ENCODE peak calls at places on chromosome 10, in six cellular contexts. W is mesendoderm, J is HAP-1, E is tibial nerve, X is psoas muscle, C is astrocyte of the cerebellum. L is an unnamed sample.

GRCh38 chr10:12588091-12588850 is 238.9 kb downstream of the CAMK1D start:
- DNase-seq in W (no peak), J (no peak), E (no peak), X (no peak), C (no peak), L (no peak)

GRCh38 chr10:22219308-22219707 is 1.5 kb upstream of the EBLN1 start:
- DNase-seq in W (peak), J (no peak), E (no peak), X (no peak), C (no peak), L (no peak)

GRCh38 chr10:89210794-89211425 is 3.8 kb upstream of the CH25H start:
- DNase-seq in W (no peak), J (no peak), E (no peak), X (no peak), C (no peak), L (no peak)

GRCh38 chr10:125283191-125283590 is 122.8 kb upstream of the CTBP2 start:
- DNase-seq in W (peak), J (no peak), E (no peak), X (no peak), C (no peak), L (no peak)

GRCh38 chr10:101749033-101749432 is 26.9 kb downstream of the FGF8 start:
- DNase-seq in W (peak), J (no peak), E (no peak), X (no peak), C (no peak), L (no peak)

GRCh38 chr10:62637249-62638061 is 167.1 kb upstream of the ADO start:
- DNase-seq in W (no peak), J (no peak), E (no peak), X (no peak), C (no peak), L (no peak)

GRCh38 chr10:12241810-12242529 is 46.0 kb downstream of the CDC123 start:
- DNase-seq in W (no peak), J (no peak), E (no peak), X (no peak), C (no peak), L (peak)

GRCh38 chr10:28503114-28503513 is 29.8 kb upstream of the WAC start:
- DNase-seq in W (no peak), J (no peak), E (no peak), X (no peak), C (peak), L (no peak)

GRCh38 chr10:14035506-14035905 is 295.2 kb downstream of the FRMD4A start:
- DNase-seq in W (no peak), J (no peak), E (no peak), X (no peak), C (no peak), L (no peak)

GRCh38 chr10:120406380-120406779 is 50.6 kb upstream of the PLPP4 start:
- DNase-seq in W (no peak), J (no peak), E (no peak), X (no peak), C (no peak), L (no peak)

GRCh38 chr10:73039635-73040034 is 57.0 kb downstream of the P4HA1 start:
- DNase-seq in W (no peak), J (no peak), E (no peak), X (no peak), C (no peak), L (no peak)

GRCh38 chr10:92421550-92421949 is 130.6 kb downstream of the MARCHF5 start:
- DNase-seq in W (no peak), J (no peak), E (no peak), X (no peak), C (no peak), L (no peak)

GRCh38 chr10:44312401-44312800 is 72.5 kb downstream of the CXCL12 start:
- DNase-seq in W (no peak), J (no peak), E (no peak), X (no peak), C (no peak), L (no peak)

GRCh38 chr10:44706745-44707144 is 204.4 kb upstream of the TMEM72 start:
- DNase-seq in W (no peak), J (no peak), E (no peak), X (no peak), C (peak), L (peak)

GRCh38 chr10:45555789-45556188 is 116.8 kb downstream of the ZFAND4 start:
- DNase-seq in W (no peak), J (no peak), E (no peak), X (no peak), C (no peak), L (no peak)

GRCh38 chr10:79230563-79231249 is 116.6 kb upstream of the PPIF start:
- DNase-seq in W (no peak), J (no peak), E (no peak), X (no peak), C (no peak), L (no peak)

GRCh38 chr10:110409926-110410325 is 87.8 kb upstream of the DUSP5 start:
- DNase-seq in W (no peak), J (no peak), E (no peak), X (no peak), C (no peak), L (no peak)

GRCh38 chr10:34513636-34514035 is 301.5 kb downstream of the PARD3 start:
- DNase-seq in W (no peak), J (no peak), E (no peak), X (no peak), C (no peak), L (no peak)

GRCh38 chr10:103427866-103428265 is 24.3 kb downstream of the CALHM2 start:
- DNase-seq in W (no peak), J (no peak), E (no peak), X (no peak), C (no peak), L (no peak)

GRCh38 chr10:105797234-105797890 is 1156.3 kb downstream of the SORCS3 start:
- DNase-seq in W (peak), J (peak), E (no peak), X (no peak), C (peak), L (peak)

GRCh38 chr10:117300671-117301070 is 59.8 kb downstream of the SLC18A2 start:
- DNase-seq in W (no peak), J (no peak), E (no peak), X (no peak), C (no peak), L (no peak)

GRCh38 chr10:126131338-126131737 is 235.0 kb downstream of the FANK1 start:
- DNase-seq in W (no peak), J (no peak), E (no peak), X (no peak), C (no peak), L (peak)

GRCh38 chr10:117504601-117505000 is 37.9 kb upstream of the EMX2 start:
- DNase-seq in W (no peak), J (no peak), E (no peak), X (no peak), C (no peak), L (no peak)

GRCh38 chr10:87925570-87925969 is 62.1 kb downstream of the PTEN start:
- DNase-seq in W (no peak), J (no peak), E (no peak), X (no peak), C (peak), L (peak)

GRCh38 chr10:85646312-85646711 is 720.3 kb downstream of the GRID1 start:
- DNase-seq in W (no peak), J (no peak), E (no peak), X (no peak), C (peak), L (peak)

GRCh38 chr10:91115618-91116390 is 104.7 kb upstream of the PCGF5 start:
- DNase-seq in W (no peak), J (no peak), E (no peak), X (no peak), C (no peak), L (no peak)

GRCh38 chr10:100883322-100883821 is 29.4 kb upstream of the SLF2 start:
- DNase-seq in W (no peak), J (no peak), E (no peak), X (no peak), C (no peak), L (no peak)

GRCh38 chr10:94133239-94133638 is 139.5 kb downstream of the PLCE1 start:
- DNase-seq in W (no peak), J (no peak), E (no peak), X (peak), C (no peak), L (no peak)

GRCh38 chr10:112845145-112845544 is 104.9 kb upstream of the TCF7L2 start:
- DNase-seq in W (no peak), J (no peak), E (no peak), X (no peak), C (no peak), L (no peak)

GRCh38 chr10:33703897-33704825 is 369.7 kb upstream of the NRP1 start:
- DNase-seq in W (no peak), J (no peak), E (no peak), X (no peak), C (no peak), L (peak)

GRCh38 chr10:126663880-126664279 is 6.6 kb downstream of the C10orf90 start:
- DNase-seq in W (no peak), J (no peak), E (no peak), X (no peak), C (peak), L (peak)

GRCh38 chr10:50567384-50567783 is 56.4 kb downstream of the SGMS1 start:
- DNase-seq in W (no peak), J (no peak), E (no peak), X (no peak), C (no peak), L (no peak)

GRCh38 chr10:79241990-79242619 is 105.2 kb upstream of the PPIF start:
- DNase-seq in W (peak), J (no peak), E (no peak), X (peak), C (no peak), L (no peak)

GRCh38 chr10:70146489-70147488 is at the start of gene TYSND1:
- DNase-seq in W (peak), J (peak), E (peak), X (peak), C (peak), L (peak)

DNA sequence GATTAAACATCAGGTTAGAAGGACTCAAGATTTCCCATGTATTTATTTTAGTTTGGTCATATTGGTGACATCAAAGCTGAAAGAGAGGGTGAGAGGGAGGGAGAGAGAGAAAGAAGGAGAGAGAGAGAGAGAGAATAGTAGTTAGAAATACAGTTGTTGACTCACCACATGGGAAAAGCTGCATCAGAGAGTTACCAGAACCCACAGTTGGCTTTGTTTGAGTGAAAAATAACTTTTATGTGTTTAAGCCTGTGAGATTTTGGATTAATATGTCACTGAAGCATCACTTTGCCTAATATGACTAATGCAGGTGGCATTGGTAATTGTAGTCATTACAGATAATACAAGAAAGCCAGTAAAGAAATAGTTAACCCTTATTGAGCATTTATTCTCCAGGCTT is 303.9 kb downstream of the REEP3 start:
- DNase-seq in W (no peak), J (no peak), E (no peak), X (no peak), C (no peak), L (no peak)
- H3K4me3 ChIP-seq in W (no peak), J (no peak), E (no peak), X (no peak), C (no peak), L (no peak)

DNA sequence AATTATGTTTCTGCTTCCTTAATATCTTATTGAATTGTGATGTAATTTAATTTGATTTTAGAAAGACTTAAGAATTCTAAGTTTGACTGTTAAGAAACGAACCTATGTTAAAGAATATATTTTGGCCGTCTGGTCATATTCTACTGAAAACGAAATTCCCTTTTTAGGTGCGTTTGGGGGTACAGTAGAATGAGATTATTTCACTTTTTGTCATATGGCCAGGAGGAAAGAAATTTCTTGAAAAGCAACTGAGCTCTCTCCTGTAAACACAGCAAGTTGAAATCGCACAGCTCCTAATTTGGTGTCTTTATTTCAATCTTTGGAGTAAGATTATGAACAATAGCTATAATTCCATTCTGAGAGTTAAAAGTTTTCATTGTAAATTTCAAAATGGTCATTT is 227.6 kb downstream of the CACNB2 start:
- DNase-seq in W (no peak), J (no peak), E (no peak), X (no peak), C (no peak), L (no peak)
- H3K4me3 ChIP-seq in W (no peak), J (no peak), E (no peak), X (peak), C (no peak), L (no peak)

GRCh38 chr10:131982796-131983195 is 1.1 kb upstream of the BNIP3 start:
- DNase-seq in W (no peak), J (no peak), E (no peak), X (no peak), C (no peak), L (no peak)
- H3K4me3 ChIP-seq in W (no peak), J (no peak), E (peak), X (peak), C (peak), L (peak)

GRCh38 chr10:71713135-71714040 is 6.2 kb downstream of the C10orf105 start:
- DNase-seq in W (peak), J (no peak), E (peak), X (peak), C (no peak), L (peak)
- H3K4me3 ChIP-seq in W (no peak), J (no peak), E (no peak), X (no peak), C (no peak), L (no peak)

GRCh38 chr10:122363722-122364463 is 10.6 kb upstream of the PLEKHA1 start:
- DNase-seq in W (no peak), J (no peak), E (no peak), X (no peak), C (no peak), L (no peak)

GRCh38 chr10:122368502-122369254 is 5.8 kb upstream of the PLEKHA1 start:
- DNase-seq in W (no peak), J (no peak), E (no peak), X (no peak), C (no peak), L (no peak)

GRCh38 chr10:122362031-122362592 is 12.4 kb upstream of the PLEKHA1 start:
- DNase-seq in W (no peak), J (no peak), E (no peak), X (no peak), C (no peak), L (no peak)

GRCh38 chr10:122362621-122363020 is 11.9 kb upstream of the PLEKHA1 start:
- DNase-seq in W (no peak), J (no peak), E (no peak), X (no peak), C (no peak), L (no peak)

DNA sequence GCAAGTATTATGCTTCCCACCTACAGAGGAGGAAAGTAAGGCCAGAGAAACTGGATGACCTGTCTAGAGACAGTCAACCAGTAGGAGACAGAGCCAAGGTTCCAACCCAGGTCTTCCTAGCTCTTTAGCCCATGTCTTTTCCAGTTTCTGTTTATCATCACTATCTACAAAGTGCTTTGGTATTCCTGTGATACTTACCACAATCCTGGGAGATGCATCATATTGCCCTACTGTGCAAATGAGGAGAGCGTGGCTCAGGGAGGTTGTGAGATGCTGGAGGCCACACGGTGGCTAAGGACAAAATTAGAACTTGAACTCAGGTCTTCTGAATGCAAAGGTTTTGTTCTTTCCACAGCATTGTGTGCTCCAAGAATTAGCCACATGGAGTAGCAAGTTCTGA is 11.2 kb upstream of the PLEKHA1 start:
- DNase-seq in W (no peak), J (no peak), E (no peak), X (no peak), C (no peak), L (no peak)
- H3K4me3 ChIP-seq in W (no peak), J (no peak), E (no peak), X (no peak), C (no peak), L (no peak)

DNA sequence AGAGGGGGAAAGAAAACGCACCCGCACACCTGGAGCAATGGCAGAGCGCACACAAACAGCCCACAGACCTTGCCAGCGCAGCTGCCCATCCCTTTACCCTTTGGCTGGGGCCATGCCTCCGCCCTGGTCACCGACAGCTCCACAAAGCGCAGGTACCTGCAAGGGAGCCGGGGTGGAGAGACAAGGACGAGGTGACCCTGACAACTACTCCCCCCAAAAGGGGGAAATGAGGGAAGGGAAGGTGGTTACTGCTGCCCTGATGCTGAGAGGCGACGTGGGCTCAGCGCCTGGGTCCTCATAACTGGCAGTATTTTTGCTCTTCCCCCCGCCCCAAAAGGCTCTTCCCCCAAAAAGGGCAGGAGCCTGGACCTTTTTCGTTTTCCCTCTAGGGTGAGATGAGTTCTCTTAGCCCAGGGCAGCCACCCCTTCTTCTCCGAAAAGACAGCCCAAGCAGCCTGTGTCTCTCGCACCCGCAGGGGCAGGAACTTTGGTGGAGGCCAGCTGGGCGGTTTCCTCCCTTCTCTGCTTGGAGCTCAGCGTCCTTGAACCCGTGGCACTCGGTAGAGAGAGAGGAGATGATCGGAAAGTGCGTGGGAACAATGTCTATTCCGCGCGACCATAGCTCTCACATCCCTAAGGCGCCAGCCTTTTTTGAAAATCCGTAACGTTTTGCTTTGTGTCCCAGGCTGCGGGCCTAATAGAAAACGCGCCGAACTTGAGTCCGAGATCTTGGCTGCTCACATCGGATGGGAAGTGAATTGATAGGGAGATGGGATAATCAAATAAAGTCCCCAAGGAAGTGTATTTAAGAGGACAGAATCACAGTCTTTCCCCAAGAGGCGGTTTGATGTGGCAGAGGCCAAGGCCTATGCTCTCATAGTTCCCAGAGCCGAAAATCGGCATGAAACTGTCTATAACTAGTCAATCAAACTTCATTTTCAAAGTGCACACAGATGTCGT is 1.0 kb downstream of the NKX2-3 start:
- DNase-seq in W (no peak), J (no peak), E (no peak), X (no peak), C (no peak), L (no peak)
- H3K4me3 ChIP-seq in W (no peak), J (peak), E (peak), X (peak), C (no peak), L (no peak)

GRCh38 chr10:123704076-123704475 is 37.9 kb downstream of the GPR26 start:
- DNase-seq in W (no peak), J (no peak), E (no peak), X (no peak), C (no peak), L (no peak)

GRCh38 chr10:123704812-123705211 is 38.7 kb downstream of the GPR26 start:
- DNase-seq in W (peak), J (no peak), E (no peak), X (no peak), C (no peak), L (no peak)

DNA sequence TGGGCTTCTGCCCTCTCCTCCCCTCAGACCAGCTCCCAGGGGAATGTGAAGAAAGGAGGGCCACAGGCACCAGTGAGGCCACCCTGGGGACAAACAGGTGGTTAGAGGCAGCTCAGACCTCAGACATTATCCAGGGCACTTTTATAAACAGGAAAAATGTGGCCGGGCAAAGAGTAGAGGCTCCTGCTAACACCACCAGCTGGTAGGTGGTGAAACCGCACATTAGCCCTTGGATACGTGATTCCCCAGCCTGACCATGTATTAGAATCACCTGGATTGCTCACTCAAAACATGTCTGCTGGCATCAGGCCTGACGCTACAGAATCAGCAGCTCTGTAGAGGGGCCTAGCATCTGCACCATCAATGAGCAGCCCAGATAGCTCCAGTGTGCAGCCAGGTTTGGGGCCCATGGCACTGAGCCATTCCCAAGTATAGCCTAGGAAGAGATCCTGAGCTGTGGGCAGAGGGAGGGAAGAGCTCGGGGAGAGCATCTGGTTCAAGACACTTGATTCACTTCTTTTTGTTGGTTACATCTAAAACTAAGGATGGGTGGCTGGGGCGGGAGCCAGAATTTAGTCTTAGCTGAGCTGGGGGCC is 37.1 kb downstream of the GPR26 start:
- DNase-seq in W (no peak), J (no peak), E (no peak), X (no peak), C (no peak), L (no peak)
- H3K4me3 ChIP-seq in W (no peak), J (no peak), E (no peak), X (no peak), C (no peak), L (no peak)

L was measured in skeletal muscle cell.